ENCODE peak calls at places on chromosomes 6 and 20, in four cellular contexts. One of them, this sample, is unnamed.
A peak's percentile ranks its signal among the peaks of the same experiment; 100 is the strongest.

GRCh38 chr6:50007821-50008220 is 14.0 kb downstream of the DEFB110 start:
- DNase-seq in IMR-90: peak; percentile 57
- DNase-seq in trophoblast cell: no peak
- DNase-seq in neuronal stem cell: no peak
- DNase-seq in this sample: no peak

GRCh38 chr6:56714982-56715456 is 72.3 kb upstream of the DST start:
- DNase-seq in neuronal stem cell: no peak
- DNase-seq in trophoblast cell: peak; percentile 32
- DNase-seq in IMR-90: peak; percentile 92
- DNase-seq in this sample: no peak

GRCh38 chr20:34705383-34706021 is 1.4 kb downstream of the TP53INP2 start:
- DNase-seq in neuronal stem cell: no peak
- DNase-seq in IMR-90: peak; percentile 23
- DNase-seq in trophoblast cell: no peak
- DNase-seq in this sample: peak; percentile 39

GRCh38 chr6:28980797-28981390 is 24.2 kb downstream of the ZNF311 start:
- DNase-seq in IMR-90: peak; percentile 77
- DNase-seq in trophoblast cell: peak; percentile 88
- DNase-seq in neuronal stem cell: peak; percentile 81
- DNase-seq in this sample: peak; percentile 84

GRCh38 chr6:107386340-107386739 is 73.0 kb downstream of the PDSS2 start:
- DNase-seq in IMR-90: no peak
- DNase-seq in trophoblast cell: no peak
- DNase-seq in neuronal stem cell: no peak
- DNase-seq in this sample: no peak

GRCh38 chr20:57678340-57678739 is 31.5 kb downstream of the PMEPA1 start:
- DNase-seq in trophoblast cell: no peak
- DNase-seq in IMR-90: no peak
- DNase-seq in neuronal stem cell: no peak
- DNase-seq in this sample: no peak

GRCh38 chr20:46268131-46268611 is 40.1 kb downstream of the CDH22 start:
- DNase-seq in IMR-90: no peak
- DNase-seq in neuronal stem cell: no peak
- DNase-seq in trophoblast cell: no peak
- DNase-seq in this sample: no peak

GRCh38 chr6:104462811-104463599 is 396.7 kb downstream of the HACE1 start:
- DNase-seq in trophoblast cell: no peak
- DNase-seq in neuronal stem cell: no peak
- DNase-seq in IMR-90: no peak
- DNase-seq in this sample: no peak

GRCh38 chr6:131787955-131788712 is 19.7 kb upstream of the ENPP1 start:
- DNase-seq in IMR-90: peak; percentile 72
- DNase-seq in trophoblast cell: no peak
- DNase-seq in neuronal stem cell: no peak
- DNase-seq in this sample: no peak

GRCh38 chr6:170290306-170291128 is at the start of gene DLL1:
- DNase-seq in IMR-90: peak; percentile 29
- DNase-seq in trophoblast cell: no peak
- DNase-seq in neuronal stem cell: peak; percentile 94
- DNase-seq in this sample: peak; percentile 82

GRCh38 chr6:5201271-5201670 is 59.5 kb downstream of the LYRM4 start:
- DNase-seq in trophoblast cell: no peak
- DNase-seq in IMR-90: no peak
- DNase-seq in neuronal stem cell: no peak
- DNase-seq in this sample: no peak

GRCh38 chr6:315921-316752 is 23.9 kb downstream of the DUSP22 start:
- DNase-seq in trophoblast cell: no peak
- DNase-seq in IMR-90: no peak
- DNase-seq in neuronal stem cell: no peak
- DNase-seq in this sample: no peak

DNA sequence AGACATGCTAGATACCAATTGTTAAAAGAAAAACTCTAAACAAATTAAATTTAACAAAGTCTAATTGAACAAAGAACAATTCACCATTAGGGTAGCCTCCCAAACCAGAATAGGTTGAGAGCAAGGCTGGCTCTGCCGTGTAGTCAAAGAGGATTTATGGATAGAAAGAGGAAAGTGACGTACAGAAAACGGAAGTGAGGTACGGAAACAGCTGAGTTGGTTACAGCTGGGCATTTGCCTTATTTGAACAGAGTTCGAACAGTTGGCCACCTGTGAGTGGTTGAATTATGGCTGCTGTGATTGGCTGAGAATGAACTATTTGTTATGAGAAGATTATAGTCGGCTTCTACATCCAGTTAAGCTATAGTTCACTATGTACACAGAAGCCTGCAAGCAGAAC is 18.5 kb upstream of the ISM1 start:
- DNase-seq in IMR-90: no peak
- DNase-seq in neuronal stem cell: no peak
- DNase-seq in trophoblast cell: no peak
- DNase-seq in this sample: no peak
- H4K91ac ChIP-seq in IMR-90: no peak overlapping the region
- H4K91ac ChIP-seq in neuronal stem cell: no peak overlapping the region
- H4K91ac ChIP-seq in trophoblast cell: no peak overlapping the region
- H4K91ac ChIP-seq in this sample: no peak overlapping the region

GRCh38 chr6:110390404-110390803 is 25.0 kb downstream of the DDO start:
- DNase-seq in neuronal stem cell: no peak
- DNase-seq in trophoblast cell: no peak
- DNase-seq in IMR-90: no peak
- DNase-seq in this sample: no peak
- H3K4ac ChIP-seq in neuronal stem cell: no peak overlapping the region
- H3K4ac ChIP-seq in trophoblast cell: no peak overlapping the region
- H3K4ac ChIP-seq in IMR-90: no peak overlapping the region
- H3K4ac ChIP-seq in this sample: no peak overlapping the region

DNA sequence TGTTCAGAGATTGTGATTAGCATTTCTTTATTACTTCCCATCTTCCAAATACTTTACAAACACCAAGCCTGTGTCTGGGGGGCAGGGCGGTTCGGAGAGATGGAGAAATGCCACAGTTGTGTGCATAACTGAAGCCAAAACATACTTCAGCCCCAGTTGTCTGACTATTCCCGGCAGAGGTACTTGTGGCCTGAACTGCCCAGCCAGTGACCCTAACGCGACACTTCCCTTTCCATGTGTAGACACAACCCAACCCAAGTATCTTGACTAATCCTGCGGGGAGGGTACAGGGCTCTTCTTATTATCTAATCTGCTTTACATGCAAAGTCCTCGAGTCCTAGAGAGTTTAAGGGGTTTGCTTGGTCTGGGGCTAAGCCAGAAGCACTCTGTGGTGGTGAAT is 46.2 kb downstream of the ISM1 start:
- DNase-seq in neuronal stem cell: no peak
- DNase-seq in IMR-90: no peak
- DNase-seq in trophoblast cell: no peak
- DNase-seq in this sample: no peak
- H4K91ac ChIP-seq in neuronal stem cell: no peak overlapping the region
- H4K91ac ChIP-seq in IMR-90: no peak overlapping the region
- H4K91ac ChIP-seq in trophoblast cell: no peak overlapping the region
- H4K91ac ChIP-seq in this sample: no peak overlapping the region

GRCh38 chr6:111481836-111482235 is 1.2 kb downstream of the REV3L start:
- DNase-seq in trophoblast cell: no peak
- DNase-seq in neuronal stem cell: no peak
- DNase-seq in IMR-90: peak; percentile 11
- DNase-seq in this sample: no peak
- H3K4ac ChIP-seq in trophoblast cell: peak overlapping the region; percentile 74
- H3K4ac ChIP-seq in neuronal stem cell: no peak overlapping the region
- H3K4ac ChIP-seq in IMR-90: peak overlapping the region; percentile 94
- H3K4ac ChIP-seq in this sample: no peak overlapping the region

GRCh38 chr20:49561806-49562205 is 6.1 kb downstream of the PTGIS start:
- DNase-seq in trophoblast cell: no peak
- DNase-seq in IMR-90: no peak
- DNase-seq in neuronal stem cell: no peak
- DNase-seq in this sample: no peak
- H4K91ac ChIP-seq in trophoblast cell: peak overlapping the region; percentile 30
- H4K91ac ChIP-seq in IMR-90: peak overlapping the region; percentile 36
- H4K91ac ChIP-seq in neuronal stem cell: no peak overlapping the region
- H4K91ac ChIP-seq in this sample: no peak overlapping the region

DNA sequence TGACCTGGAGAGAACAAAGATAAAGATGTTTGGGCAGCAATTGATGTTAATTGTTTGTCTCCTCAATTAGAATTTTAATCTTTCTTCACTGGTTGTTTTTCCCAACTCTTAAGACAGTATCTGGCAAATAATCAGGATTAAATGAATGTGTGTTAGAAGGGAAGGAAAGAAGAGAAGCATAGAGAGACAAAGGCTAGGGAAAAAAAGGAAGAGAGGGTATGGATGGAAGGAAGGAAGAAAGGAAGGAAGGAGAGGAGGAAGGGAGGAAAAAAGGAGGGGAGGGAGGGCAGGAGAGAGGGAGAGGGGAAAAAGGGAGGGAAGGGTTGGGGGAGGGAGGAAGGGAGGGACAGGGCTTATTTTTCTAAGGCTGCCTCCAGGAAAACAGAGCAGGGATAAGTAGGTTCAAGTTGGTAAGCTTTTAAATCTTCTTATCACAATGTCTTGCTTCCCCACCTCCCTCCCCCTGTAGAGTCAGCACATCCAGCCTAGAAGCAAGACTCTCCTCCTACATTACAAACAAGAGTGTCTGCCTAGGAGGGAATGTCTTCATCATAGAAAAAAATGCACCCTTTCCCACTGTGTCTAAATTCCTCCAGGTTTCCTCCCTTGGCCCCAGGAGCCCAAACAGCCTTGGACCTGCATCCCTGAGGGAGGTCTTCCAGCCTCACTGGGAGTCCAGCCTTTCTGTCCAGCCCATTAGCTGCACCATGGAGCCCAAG is 447.8 kb upstream of the JARID2 start:
- DNase-seq in neuronal stem cell: no peak
- DNase-seq in IMR-90: no peak
- DNase-seq in trophoblast cell: no peak
- DNase-seq in this sample: no peak
- H3K4ac ChIP-seq in neuronal stem cell: no peak overlapping the region
- H3K4ac ChIP-seq in IMR-90: peak overlapping the region; percentile 46
- H3K4ac ChIP-seq in trophoblast cell: no peak overlapping the region
- H3K4ac ChIP-seq in this sample: no peak overlapping the region